ENCODE peak calls at places on chromosomes 4 and X, in five cellular contexts. G is HL-60, K is adrenal gland, S is H9, U is astrocyte of the spinal cord. M is an unnamed sample.

GRCh38 chrX:75301060-75301459 is 27.2 kb downstream of the UPRT start:
- DNase-seq in U (peak; percentile 64), S (no peak), G (no peak), K (no peak), M (no peak)

GRCh38 chrX:97328853-97329252 is 445.1 kb downstream of the RPA4 start:
- DNase-seq in G (no peak), U (no peak), S (no peak), K (no peak), M (no peak)

GRCh38 chr4:175412161-175412560 is 399.9 kb downstream of the GPM6A start:
- DNase-seq in U (peak; percentile 54), K (no peak), G (no peak), S (no peak), M (no peak)

GRCh38 chr4:4415107-4415805 is 28.4 kb downstream of the NSG1 start:
- DNase-seq in U (no peak), K (no peak), S (no peak), G (no peak), M (no peak)

GRCh38 chr4:184534511-184535391 is 60.4 kb upstream of the IRF2 start:
- DNase-seq in S (no peak), U (peak; percentile 66), G (peak; percentile 18), K (no peak), M (no peak)

GRCh38 chrX:80216086-80216485 is 201.5 kb downstream of the TBX22 start:
- DNase-seq in U (no peak), K (no peak), S (no peak), G (peak; percentile 56), M (no peak)

GRCh38 chrX:56600141-56600540 is 36.7 kb downstream of the UBQLN2 start:
- DNase-seq in K (no peak), S (no peak), G (peak; percentile 16), U (no peak), M (no peak)

GRCh38 chr4:184845367-184846011 is 19.7 kb upstream of the ACSL1 start:
- DNase-seq in G (no peak), S (no peak), U (peak; percentile 58), K (no peak), M (peak; percentile 41)

GRCh38 chr4:161403781-161404180 is 760.0 kb downstream of the FSTL5 start:
- DNase-seq in S (no peak), G (no peak), U (peak; percentile 6), K (no peak), M (no peak)

GRCh38 chr4:132587626-132588025 is 561.5 kb upstream of the PCDH10 start:
- DNase-seq in U (peak; percentile 47), G (no peak), K (no peak), S (no peak), M (no peak)
- TF ChIP-seq CTCF in U (no peak), G (no peak), K (no peak), S (no peak), M (no peak)

GRCh38 chrX:119512145-119512800 is 44.0 kb downstream of the SLC25A5 start:
- DNase-seq in S (peak; percentile 79), K (peak; percentile 58), G (peak; percentile 13), U (peak; percentile 60), M (peak; percentile 76)
- TF ChIP-seq CTCF in S (peak; percentile 70), K (peak; percentile 35), G (peak; percentile 65), U (peak; percentile 70), M (peak; percentile 50)

DNA sequence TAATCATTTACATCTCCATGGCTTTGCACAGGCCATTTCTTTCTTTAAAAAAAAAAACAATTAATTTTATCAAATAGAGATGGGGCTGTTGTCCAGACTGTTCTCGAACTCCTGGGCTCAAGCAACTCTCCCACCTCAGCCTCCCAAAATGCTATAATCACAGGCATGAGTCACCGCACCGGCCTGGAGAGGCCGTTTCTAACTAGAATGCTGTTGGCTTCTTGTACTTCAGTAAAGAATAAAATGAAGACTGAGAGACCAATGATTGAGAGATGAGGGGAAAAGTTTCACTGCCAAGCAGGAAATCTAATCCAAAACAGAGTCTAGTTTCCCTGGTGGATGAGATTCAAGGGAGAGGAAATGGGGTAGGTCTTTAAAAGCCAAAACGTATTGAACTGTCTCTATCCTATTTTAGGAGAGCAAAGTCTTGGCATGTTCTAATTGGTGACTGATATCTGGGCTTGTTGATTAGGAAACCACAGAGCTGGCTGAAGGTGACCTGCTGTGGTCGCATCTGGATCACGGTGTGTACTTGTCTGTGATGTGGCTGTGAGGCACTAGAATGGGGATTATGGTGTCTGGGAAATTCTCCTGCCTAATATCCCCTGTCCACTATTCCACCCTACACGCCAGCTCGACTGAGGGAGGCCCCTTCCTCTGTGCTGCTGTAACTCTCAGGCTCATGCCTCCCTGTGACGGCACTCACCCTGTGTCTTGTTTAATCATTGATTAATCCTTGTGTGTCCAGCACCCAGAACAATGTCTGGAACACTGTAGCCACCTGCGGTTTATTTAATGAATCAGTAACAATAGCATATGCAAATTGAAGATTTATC is 15.1 kb upstream of the TRIM2 start:
- DNase-seq in G (no peak), U (peak; percentile 46), K (no peak), S (no peak), M (peak; percentile 33)
- TF ChIP-seq CTCF in G (no peak), U (no peak), K (no peak), S (no peak), M (no peak)

GRCh38 chrX:120380699-120381098 is 18.8 kb downstream of the ATP1B4 start:
- DNase-seq in S (peak; percentile 33), U (peak; percentile 5), K (no peak), G (no peak), M (peak; percentile 43)
- TF ChIP-seq CTCF in S (peak; percentile 61), U (peak; percentile 37), K (no peak), G (no peak), M (peak; percentile 43)

GRCh38 chr4:24433515-24434192 is 150.7 kb downstream of the DHX15 start:
- DNase-seq in S (no peak), G (no peak), K (no peak), U (no peak), M (no peak)

GRCh38 chr4:24428850-24429249 is 155.5 kb downstream of the DHX15 start:
- DNase-seq in G (no peak), S (no peak), U (no peak), K (no peak), M (no peak)

GRCh38 chr4:24434193-24434728 is 150.1 kb downstream of the DHX15 start:
- DNase-seq in K (no peak), S (no peak), U (no peak), G (no peak), M (no peak)
- TF ChIP-seq CTCF in K (no peak), S (no peak), U (no peak), G (no peak), M (no peak)